ENCODE peak calls at places on chromosomes 7 and 10, in seven cellular contexts. B is hepatocyte; W is PC-9; J is AG04450; Q is neural progenitor cell; Y is aorta; I is CD4-positive, CD25-positive, alpha-beta regulatory T cell. S is an unnamed sample.

GRCh38 chr10:50275650-50276235 is 24.4 kb upstream of the ASAH2 start:
- DNase-seq in B (peak; percentile 68), W (peak; percentile 38), J (no peak), Q (peak; percentile 59), Y (peak; percentile 57), I (peak; percentile 35), S (peak; percentile 71)

GRCh38 chr7:99027241-99027640 is 116.7 kb downstream of the SMURF1 start:
- DNase-seq in B (no peak), W (no peak), J (no peak), Q (no peak), Y (no peak), I (no peak), S (no peak)

GRCh38 chr7:22675436-22675835 is 51.6 kb upstream of the IL6 start:
- DNase-seq in B (no peak), W (no peak), J (no peak), Q (no peak), Y (no peak), I (no peak), S (no peak)

GRCh38 chr10:91284486-91285090 is 64.1 kb downstream of the PCGF5 start:
- DNase-seq in B (no peak), W (no peak), J (no peak), Q (no peak), Y (no peak), I (no peak), S (no peak)

GRCh38 chr7:92404170-92404614 is 43.1 kb upstream of the GATAD1 start:
- DNase-seq in B (no peak), W (no peak), J (no peak), Q (peak; percentile 43), Y (no peak), I (peak; percentile 46), S (peak; percentile 54)

GRCh38 chr10:71358292-71358691 is 38.4 kb upstream of the CDH23 start:
- DNase-seq in B (no peak), W (no peak), J (no peak), Q (no peak), Y (no peak), I (no peak), S (no peak)

GRCh38 chr7:36602975-36603887 is 121.1 kb downstream of the AOAH start:
- DNase-seq in B (no peak), W (no peak), J (no peak), Q (no peak), Y (no peak), I (no peak), S (no peak)

GRCh38 chr10:34710391-34710751 is 104.7 kb downstream of the PARD3 start:
- DNase-seq in B (no peak), W (peak; percentile 44), J (no peak), Q (no peak), Y (no peak), I (no peak), S (no peak)

GRCh38 chr7:1611708-1612241 is 41.9 kb upstream of the PSMG3 start:
- DNase-seq in B (peak; percentile 58), W (peak; percentile 70), J (peak; percentile 10), Q (no peak), Y (no peak), I (no peak), S (peak; percentile 5)

GRCh38 chr10:65123120-65123519 is 1601.9 kb downstream of the REEP3 start:
- DNase-seq in B (no peak), W (no peak), J (no peak), Q (no peak), Y (no peak), I (no peak), S (no peak)

GRCh38 chr7:142795339-142795863 is 24.6 kb downstream of the PRSS2 start:
- DNase-seq in B (no peak), W (peak; percentile 84), J (no peak), Q (no peak), Y (no peak), I (peak; percentile 82), S (peak; percentile 24)

GRCh38 chr7:152674860-152675760 is 831 bp downstream of the XRCC2 start:
- DNase-seq in B (peak; percentile 30), W (no peak), J (peak; percentile 3), Q (peak; percentile 36), Y (no peak), I (no peak), S (no peak)

GRCh38 chr10:17067549-17068264 is 61.9 kb downstream of the CUBN start:
- DNase-seq in B (no peak), W (no peak), J (no peak), Q (no peak), Y (no peak), I (no peak), S (no peak)

GRCh38 chr10:101972761-101973160 is 83.2 kb downstream of the ARMH3 start:
- DNase-seq in B (no peak), W (no peak), J (no peak), Q (no peak), Y (no peak), I (no peak), S (no peak)

GRCh38 chr10:79155301-79156081 is 86.7 kb downstream of the ZMIZ1 start:
- DNase-seq in B (no peak), W (no peak), J (no peak), Q (no peak), Y (peak; percentile 85), I (peak; percentile 16), S (no peak)

GRCh38 chr7:6158424-6159096 is 113.9 kb downstream of the CYTH3 start:
- DNase-seq in B (no peak), W (no peak), J (no peak), Q (no peak), Y (no peak), I (no peak), S (no peak)

GRCh38 chr7:18407385-18407784 is 88.2 kb upstream of the HDAC9 start:
- DNase-seq in B (no peak), W (no peak), J (no peak), Q (no peak), Y (no peak), I (no peak), S (no peak)

GRCh38 chr10:102744374-102745051 is 765 bp downstream of the WBP1L start:
- DNase-seq in B (peak; percentile 41), W (no peak), J (no peak), Q (no peak), Y (no peak), I (peak; percentile 29), S (peak; percentile 20)

GRCh38 chr7:92785923-92786322 is 50.5 kb downstream of the CDK6 start:
- DNase-seq in B (peak; percentile 34), W (no peak), J (no peak), Q (no peak), Y (no peak), I (no peak), S (no peak)

GRCh38 chr7:42672339-42672990 is 239.4 kb downstream of the C7orf25 start:
- DNase-seq in B (no peak), W (no peak), J (no peak), Q (no peak), Y (no peak), I (no peak), S (no peak)

GRCh38 chr10:49598986-49599385 is 11.1 kb upstream of the SLC18A3 start:
- DNase-seq in B (no peak), W (no peak), J (no peak), Q (no peak), Y (no peak), I (no peak), S (no peak)

GRCh38 chr7:129784437-129784782 is 168.3 kb downstream of the UBE2H start:
- DNase-seq in B (no peak), W (no peak), J (no peak), Q (peak; percentile 24), Y (no peak), I (no peak), S (no peak)

GRCh38 chr7:129783097-129783919 is 169.5 kb downstream of the UBE2H start:
- DNase-seq in B (no peak), W (no peak), J (no peak), Q (peak; percentile 44), Y (no peak), I (no peak), S (no peak)

GRCh38 chr7:129781856-129782256 is 170.3 kb downstream of the NRF1 start:
- DNase-seq in B (no peak), W (no peak), J (no peak), Q (peak; percentile 82), Y (no peak), I (peak; percentile 9), S (no peak)

GRCh38 chr7:129781128-129781855 is 169.8 kb downstream of the NRF1 start:
- DNase-seq in B (no peak), W (no peak), J (no peak), Q (no peak), Y (no peak), I (peak; percentile 24), S (no peak)

GRCh38 chr7:129782257-129783096 is 170.3 kb downstream of the UBE2H start:
- DNase-seq in B (no peak), W (no peak), J (no peak), Q (peak; percentile 58), Y (no peak), I (peak; percentile 8), S (no peak)
- H3K4me3 ChIP-seq in B (no peak overlapping the region), W (no peak overlapping the region), J (no peak overlapping the region), Q (peak overlapping the region; percentile 24), Y (no peak overlapping the region), I (no peak overlapping the region), S (no peak overlapping the region)

GRCh38 chr10:26480909-26481703 is 43.0 kb downstream of the APBB1IP start:
- DNase-seq in B (no peak), W (no peak), J (no peak), Q (no peak), Y (peak; percentile 61), I (no peak), S (no peak)
- H3K27ac ChIP-seq in B (no peak overlapping the region), W (no peak overlapping the region), J (no peak overlapping the region), Q (no peak overlapping the region), Y (no peak overlapping the region), I (peak overlapping the region; percentile 86), S (peak overlapping the region; percentile 58)

GRCh38 chr10:575312-576129 is 113.9 kb downstream of the DIP2C start:
- DNase-seq in B (no peak), W (no peak), J (no peak), Q (no peak), Y (no peak), I (no peak), S (peak; percentile 51)

GRCh38 chr10:571643-572042 is 117.8 kb downstream of the DIP2C start:
- DNase-seq in B (no peak), W (no peak), J (no peak), Q (no peak), Y (no peak), I (no peak), S (no peak)

GRCh38 chr10:572696-573095 is 116.8 kb downstream of the DIP2C start:
- DNase-seq in B (no peak), W (no peak), J (no peak), Q (no peak), Y (no peak), I (no peak), S (no peak)

GRCh38 chr10:572066-572465 is 117.4 kb downstream of the DIP2C start:
- DNase-seq in B (no peak), W (no peak), J (no peak), Q (no peak), Y (no peak), I (no peak), S (no peak)

DNA sequence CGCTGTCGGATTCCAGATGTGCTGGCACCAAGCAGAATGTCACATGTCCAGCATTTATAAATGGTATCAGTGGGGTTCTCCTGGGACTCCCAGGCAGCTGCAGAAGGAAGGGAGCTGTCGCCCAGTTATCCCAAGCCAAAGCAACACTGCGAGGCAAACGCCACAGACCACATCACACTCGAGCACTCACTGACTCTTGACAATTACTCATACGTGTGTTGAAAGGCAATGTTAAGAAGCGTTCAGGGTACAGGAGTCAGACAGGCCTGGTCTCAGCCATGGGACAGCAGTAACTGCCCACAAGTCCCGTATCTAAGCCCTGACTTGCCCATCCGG is 113.4 kb downstream of the DIP2C start:
- DNase-seq in B (no peak), W (no peak), J (no peak), Q (no peak), Y (no peak), I (no peak), S (no peak)
- H3K4me3 ChIP-seq in B (no peak overlapping the region), W (no peak overlapping the region), J (no peak overlapping the region), Q (no peak overlapping the region), Y (no peak overlapping the region), I (no peak overlapping the region), S (no peak overlapping the region)

GRCh38 chr10:75544923-75545322 is 113.5 kb downstream of the LRMDA start:
- DNase-seq in B (no peak), W (no peak), J (no peak), Q (no peak), Y (no peak), I (no peak), S (no peak)
- H3K27ac ChIP-seq in B (no peak overlapping the region), W (no peak overlapping the region), J (no peak overlapping the region), Q (no peak overlapping the region), Y (no peak overlapping the region), I (no peak overlapping the region), S (no peak overlapping the region)